ENCODE peak calls at places on chromosomes 4 and X, in six cellular contexts. W is IMR-90, B is pancreas, T is stomach, X is RWPE2, Z is lower lobe of right lung. L is an unnamed sample.

GRCh38 chrX:49270249-49270921 is 792 bp downstream of the PPP1R3F start:
- DNase-seq in Z (no peak), T (no peak), X (no peak), W (no peak), B (no peak), L (no peak)

GRCh38 chrX:2748171-2748814 is 3.5 kb upstream of the XG start:
- DNase-seq in X (no peak), W (no peak), T (no peak), B (no peak), Z (no peak), L (no peak)

GRCh38 chr4:120874792-120875774 is 47.4 kb downstream of the PRDM5 start:
- DNase-seq in T (no peak), X (no peak), Z (no peak), W (no peak), B (no peak), L (no peak)

GRCh38 chr4:22264261-22264660 is 251.6 kb downstream of the ADGRA3 start:
- DNase-seq in B (no peak), X (no peak), T (no peak), W (no peak), Z (no peak), L (no peak)

GRCh38 chr4:56658410-56659003 is 22.6 kb downstream of the HOPX start:
- DNase-seq in T (no peak), B (no peak), Z (no peak), W (no peak), X (no peak), L (no peak)

GRCh38 chrX:41781500-41781899 is 57.5 kb downstream of the GPR82 start:
- DNase-seq in W (peak; percentile 56), X (no peak), T (no peak), Z (no peak), B (no peak), L (no peak)

GRCh38 chrX:46327229-46328081 is 217.8 kb downstream of the ZNF674 start:
- DNase-seq in W (no peak), X (peak; percentile 81), Z (peak; percentile 52), T (peak; percentile 51), B (peak; percentile 46), L (peak; percentile 43)

GRCh38 chr4:136805582-136805981 is 726.7 kb downstream of the PCDH18 start:
- DNase-seq in B (no peak), X (no peak), Z (no peak), T (no peak), W (no peak), L (no peak)

GRCh38 chr4:183906736-183907651 is 1.9 kb downstream of the STOX2 start:
- DNase-seq in B (peak; percentile 6), T (no peak), Z (no peak), W (no peak), X (no peak), L (no peak)

GRCh38 chrX:40109288-40110008 is 11.7 kb upstream of the BCOR start:
- DNase-seq in X (no peak), B (peak; percentile 60), T (peak; percentile 75), W (peak; percentile 55), Z (peak; percentile 73), L (peak; percentile 68)

GRCh38 chrX:72366746-72367145 is 61.0 kb upstream of the CITED1 start:
- DNase-seq in W (no peak), X (no peak), Z (no peak), T (no peak), B (no peak), L (no peak)

GRCh38 chr4:29047341-29048041 is 1672.7 kb upstream of the PCDH7 start:
- DNase-seq in Z (peak; percentile 40), X (no peak), W (no peak), T (no peak), B (no peak), L (no peak)

GRCh38 chr4:1010522-1011021 is 854 bp upstream of the FGFRL1 start:
- DNase-seq in W (peak; percentile 68), B (peak; percentile 60), X (peak; percentile 87), Z (peak; percentile 86), T (peak; percentile 63), L (peak; percentile 68)

GRCh38 chr4:78560296-78560963 is 8.9 kb downstream of the ANXA3 start:
- DNase-seq in X (no peak), W (peak; percentile 94), Z (no peak), T (no peak), B (no peak), L (no peak)

GRCh38 chr4:150493846-150494245 is 88.1 kb upstream of the MAB21L2 start:
- DNase-seq in T (no peak), Z (no peak), X (no peak), B (no peak), W (no peak), L (no peak)

GRCh38 chr4:12924728-12925320 is 559.3 kb downstream of the RAB28 start:
- DNase-seq in W (no peak), Z (no peak), B (no peak), T (no peak), X (no peak), L (no peak)

GRCh38 chrX:13923845-13924244 is 105.8 kb downstream of the GEMIN8 start:
- DNase-seq in Z (no peak), B (peak; percentile 47), W (no peak), X (no peak), T (no peak), L (no peak)

GRCh38 chr4:36312511-36312910 is 31.1 kb downstream of the DTHD1 start:
- DNase-seq in B (no peak), Z (no peak), T (no peak), X (no peak), W (no peak), L (no peak)

GRCh38 chr4:90950385-90950841 is 823.2 kb downstream of the CCSER1 start:
- DNase-seq in X (no peak), B (no peak), T (no peak), W (no peak), Z (no peak), L (no peak)

GRCh38 chrX:122934131-122934530 is 249.9 kb upstream of the GRIA3 start:
- DNase-seq in W (no peak), Z (no peak), T (no peak), B (no peak), X (no peak), L (no peak)

GRCh38 chr4:81493895-81494490 is 22.3 kb upstream of the RASGEF1B start:
- DNase-seq in Z (no peak), W (no peak), X (no peak), B (no peak), T (no peak), L (no peak)

GRCh38 chrX:129679856-129680255 is 25.1 kb upstream of the APLN start:
- DNase-seq in B (no peak), T (no peak), Z (no peak), W (peak; percentile 7), X (no peak), L (no peak)

GRCh38 chr4:140222175-140222574 is 68.2 kb upstream of the MAML3 start:
- DNase-seq in Z (no peak), X (no peak), T (no peak), W (peak; percentile 67), B (no peak), L (no peak)

GRCh38 chr4:184817494-184818215 is 8.1 kb downstream of the ACSL1 start:
- DNase-seq in X (no peak), Z (no peak), B (no peak), W (no peak), T (no peak), L (no peak)

GRCh38 chr4:109046549-109047171 is 255.8 kb downstream of the COL25A1 start:
- DNase-seq in X (no peak), B (no peak), Z (no peak), W (peak; percentile 84), T (no peak), L (no peak)

GRCh38 chrX:13110427-13111324 is 66.3 kb upstream of the FAM9C start:
- DNase-seq in Z (no peak), B (peak; percentile 47), W (peak; percentile 92), T (no peak), X (no peak), L (peak; percentile 50)

GRCh38 chr4:176964116-176964691 is 171.5 kb upstream of the VEGFC start:
- DNase-seq in B (no peak), Z (no peak), W (no peak), T (no peak), X (no peak), L (no peak)

DNA sequence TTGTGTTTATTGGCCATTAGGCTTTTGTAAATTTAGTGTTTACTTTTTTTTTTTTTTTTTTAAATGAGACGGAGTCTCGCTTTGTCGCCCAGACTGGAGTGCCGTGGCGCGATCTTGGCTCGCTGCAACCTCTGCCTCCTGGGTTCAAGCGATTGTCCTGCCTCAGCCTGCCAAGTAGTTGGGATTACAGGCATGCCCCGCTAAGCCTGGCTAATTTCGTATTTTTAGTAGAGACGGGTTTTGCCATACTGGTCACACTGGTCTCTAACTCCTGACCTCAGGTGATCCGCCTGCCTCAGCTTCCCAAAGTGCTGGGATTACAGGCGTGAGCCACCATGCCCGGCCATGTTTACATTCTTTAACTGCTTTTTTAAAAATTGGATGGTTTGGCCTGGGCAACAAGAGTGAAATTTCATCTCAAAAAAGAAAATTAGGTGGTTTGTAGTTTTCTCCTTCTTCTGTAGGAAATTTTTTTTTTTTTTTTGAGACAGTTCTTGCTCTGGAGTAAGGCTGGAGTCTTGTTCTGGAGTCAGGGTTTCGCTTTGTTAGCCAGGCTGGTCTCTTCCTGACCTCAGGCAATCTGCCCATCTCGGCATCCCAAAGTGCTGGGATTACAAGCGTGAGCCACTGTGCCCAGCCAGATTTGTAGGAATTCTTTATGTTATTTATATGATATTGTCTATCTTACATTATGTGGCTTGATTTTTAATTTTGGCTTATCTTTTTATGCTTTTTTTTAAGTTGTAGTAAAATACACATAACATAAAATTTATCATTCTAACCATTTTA is 15.1 kb downstream of the UBE2K start:
- DNase-seq in Z (no peak), T (no peak), W (no peak), X (no peak), B (no peak), L (no peak)
- H3K4me1 ChIP-seq in Z (peaks cover 16% of the 10 kb centered on the region), T (peaks cover 71% of the 10 kb centered on the region), W (peaks cover 10% of the 10 kb centered on the region), X (peaks cover under 1% of the 10 kb centered on the region), B (peaks cover 12% of the 10 kb centered on the region), L (no peaks in the 10 kb centered on the region)

GRCh38 chrX:8179653-8180052 is 8.6 kb upstream of the VCX2 start:
- DNase-seq in T (no peak), X (no peak), W (no peak), B (no peak), Z (no peak), L (no peak)
- TF ChIP-seq CTCF in T (no peak), X (peak; percentile 35), W (no peak), B (no peak), Z (peak; percentile 16), L (peak; percentile 20)

DNA sequence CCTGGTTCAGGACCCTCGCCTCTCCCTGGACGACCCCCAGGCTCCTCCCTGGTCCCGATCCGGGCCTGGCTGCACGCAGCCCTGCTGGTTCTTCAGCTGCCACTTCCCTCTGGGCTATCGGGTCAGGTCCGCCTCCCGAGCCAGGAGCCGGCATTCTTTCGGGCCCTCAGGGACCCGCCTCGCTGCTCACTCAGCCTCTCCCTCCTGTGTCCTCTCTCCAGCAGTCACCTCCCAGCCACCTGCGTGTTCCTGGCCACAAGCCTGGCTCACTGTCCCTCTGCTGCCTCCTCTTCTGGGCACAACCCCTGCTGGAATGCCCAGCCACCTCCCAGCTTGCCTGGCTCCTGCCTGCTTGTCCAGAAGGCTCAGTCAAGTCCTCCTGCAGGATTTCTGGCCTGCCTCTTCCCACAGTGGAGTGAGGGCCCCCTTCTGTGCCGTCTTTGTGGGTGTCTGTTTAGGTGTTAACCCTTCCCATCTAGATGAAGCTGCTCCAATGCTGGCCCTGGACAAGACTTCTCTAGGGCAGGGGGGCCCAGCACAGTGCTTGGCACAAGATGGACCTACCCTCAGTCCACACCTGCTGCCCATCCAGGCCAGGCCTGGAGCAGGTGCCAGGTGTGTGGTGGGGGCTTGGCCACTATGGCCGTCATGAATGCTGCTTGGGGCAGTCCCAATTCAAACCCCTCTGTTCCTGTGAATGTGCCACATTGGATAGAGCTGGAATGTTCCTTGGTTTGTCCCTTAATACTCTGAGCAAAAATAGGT is 2.2 kb downstream of the WFS1 start:
- DNase-seq in X (no peak), W (no peak), B (peak; percentile 40), T (peak; percentile 83), Z (peak; percentile 87), L (no peak)
- H3K4me1 ChIP-seq in X (peaks cover 11% of the 10 kb centered on the region), W (peaks cover 29% of the 10 kb centered on the region), B (peaks cover 10% of the 10 kb centered on the region), T (peaks cover 74% of the 10 kb centered on the region), Z (peaks cover 79% of the 10 kb centered on the region), L (peaks cover 6% of the 10 kb centered on the region)

GRCh38 chrX:64093761-64094160 is 111.7 kb downstream of the AMER1 start:
- DNase-seq in X (no peak), W (peak; percentile 4), B (no peak), Z (no peak), T (no peak), L (no peak)
- TF ChIP-seq CTCF in X (peak; percentile 27), W (peak; percentile 44), B (peak; percentile 14), Z (peak; percentile 27), T (peak; percentile 15), L (no peak)

L was measured in colonic mucosa.